ENCODE peak calls at places on chromosomes 2 and 18, in four cellular contexts. Y is H1, B is SK-N-SH, R is GM12878. E is an unnamed sample.
A peak's percentile ranks its signal among the peaks of the same experiment; 100 is the strongest.

GRCh38 chr2:117774716-117775115 is 39.8 kb upstream of the DDX18 start:
- DNase-seq in Y (no peak), B (no peak), R (no peak), E (no peak)

GRCh38 chr2:158756331-158756730 is 38.8 kb upstream of the DAPL1 start:
- DNase-seq in Y (no peak), B (no peak), R (no peak), E (no peak)

GRCh38 chr2:151852260-151853069 is 24.2 kb upstream of the ARL5A start:
- DNase-seq in Y (no peak), B (no peak), R (no peak), E (no peak)

GRCh38 chr2:152407204-152407721 is 72.3 kb downstream of the FMNL2 start:
- DNase-seq in Y (no peak), B (peak; percentile 28), R (peak; percentile 55), E (no peak)

GRCh38 chr2:226772389-226773179 is 27.0 kb downstream of the IRS1 start:
- DNase-seq in Y (no peak), B (no peak), R (peak; percentile 82), E (peak; percentile 69)

GRCh38 chr2:143528021-143528420 is 398.8 kb downstream of the ARHGAP15 start:
- DNase-seq in Y (no peak), B (no peak), R (no peak), E (no peak)

GRCh38 chr2:215652432-215652831 is 216.6 kb upstream of the FN1 start:
- DNase-seq in Y (no peak), B (no peak), R (no peak), E (no peak)

GRCh38 chr18:45174755-45175154 is 440.5 kb upstream of the SLC14A2 start:
- DNase-seq in Y (no peak), B (peak; percentile 6), R (no peak), E (no peak)

GRCh38 chr2:24082787-24083566 is 1.7 kb downstream of the TP53I3 start:
- DNase-seq in Y (no peak), B (no peak), R (no peak), E (no peak)

GRCh38 chr2:145919507-145919906 is 1399.6 kb upstream of the ZEB2 start:
- DNase-seq in Y (no peak), B (no peak), R (no peak), E (no peak)
- TF ChIP-seq TCF12 in Y (no peak), B (no peak), R (no peak), E (no peak)

DNA sequence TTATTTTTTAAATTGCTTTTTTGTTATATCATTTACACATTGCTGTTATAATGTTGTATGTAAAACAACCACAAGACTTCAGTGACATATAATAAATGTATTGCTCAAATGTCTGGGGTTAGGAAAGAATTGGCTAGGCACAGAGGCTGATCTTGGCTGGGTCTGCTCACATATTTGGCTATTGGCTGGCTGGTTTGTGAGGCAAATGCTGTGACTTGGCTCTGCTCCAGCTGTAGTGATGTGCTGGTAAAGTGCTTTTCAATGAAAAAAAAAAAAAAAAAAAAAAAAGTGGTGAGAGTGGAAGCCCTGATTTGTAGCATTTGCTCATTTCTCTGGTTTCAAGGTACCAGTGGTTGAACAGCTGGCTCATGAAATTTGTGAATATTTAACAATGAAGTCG is 43.6 kb upstream of the RIT2 start:
- DNase-seq in Y (no peak), B (no peak), R (no peak), E (no peak)
- TF ChIP-seq TCF12 in Y (no peak), B (no peak), R (no peak), E (no peak)

DNA sequence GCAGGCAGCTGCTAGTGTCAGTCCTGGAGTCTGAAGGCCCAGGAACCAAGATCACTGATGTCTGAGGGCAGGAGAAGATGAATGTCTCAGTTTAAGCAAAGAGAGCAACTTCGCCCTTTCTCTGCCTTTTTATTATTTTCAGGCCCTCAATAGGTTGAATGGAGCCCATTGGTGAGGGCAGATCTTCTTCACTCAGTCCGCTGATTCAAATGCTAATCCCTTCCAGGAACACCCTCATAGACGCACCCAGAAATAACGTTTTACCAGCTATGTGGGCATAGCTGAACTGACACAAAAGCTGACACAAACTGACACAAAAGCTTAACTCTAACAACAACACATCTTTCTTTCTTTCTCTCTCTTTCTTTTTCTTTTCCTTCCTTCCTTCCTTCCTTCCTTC is 78.0 kb upstream of the KCNJ3 start:
- DNase-seq in Y (no peak), B (no peak), R (no peak), E (no peak)
- TF ChIP-seq TCF12 in Y (no peak), B (no peak), R (no peak), E (no peak)

GRCh38 chr18:25957017-25957416 is 133.4 kb downstream of the SS18 start:
- DNase-seq in Y (no peak), B (no peak), R (no peak), E (no peak)
- TF ChIP-seq TCF12 in Y (no peak), B (no peak), R (no peak), E (no peak)

E was measured in HepG2.